ENCODE peak calls at places on chromosomes 12 and 14, in five cellular contexts. R is Panc1, B is HCT116, M is stomach, Z is ovary. X is an unnamed sample. For H3K4me1, the result is how much of the 10 kb centered on the place peaks cover.

GRCh38 chr14:53879022-53879686 is 77.5 kb downstream of the BMP4 start:
- DNase-seq in B (no peak), R (no peak), Z (no peak), M (no peak), X (no peak)

GRCh38 chr12:81222841-81223595 is 145.1 kb downstream of the ACSS3 start:
- DNase-seq in B (no peak), M (no peak), Z (no peak), R (no peak), X (no peak)

GRCh38 chr12:58189030-58189429 is 247.7 kb downstream of the ATP23 start:
- DNase-seq in Z (no peak), B (no peak), M (no peak), R (no peak), X (no peak)

GRCh38 chr14:53850714-53851296 is 105.8 kb downstream of the BMP4 start:
- DNase-seq in B (peak), M (no peak), Z (no peak), R (no peak), X (no peak)

GRCh38 chr14:70422538-70422937 is 5.6 kb upstream of the SYNJ2BP start:
- DNase-seq in B (no peak), M (no peak), Z (no peak), R (no peak), X (no peak)

GRCh38 chr14:72701610-72702009 is 192.3 kb downstream of the DPF3 start:
- DNase-seq in R (no peak), B (no peak), M (no peak), Z (no peak), X (no peak)

GRCh38 chr12:2484141-2484776 is 310.5 kb upstream of the FKBP4 start:
- DNase-seq in R (no peak), B (no peak), Z (no peak), M (no peak), X (no peak)

GRCh38 chr12:10363922-10364838 is 25.7 kb downstream of the KLRK1 start:
- DNase-seq in B (no peak), R (peak), M (peak), Z (peak), X (no peak)

GRCh38 chr14:36222952-36223468 is 46.5 kb upstream of the PTCSC3 start:
- DNase-seq in R (no peak), B (no peak), Z (no peak), M (no peak), X (no peak)

GRCh38 chr14:68813318-68813838 is 20.5 kb upstream of the ZFP36L1 start:
- DNase-seq in B (no peak), Z (no peak), R (no peak), M (no peak), X (no peak)

GRCh38 chr12:117010693-117011451 is 88.3 kb downstream of the TESC start:
- DNase-seq in M (no peak), B (no peak), Z (no peak), R (no peak), X (no peak)

GRCh38 chr12:22034709-22035506 is 11.1 kb upstream of the CMAS start:
- DNase-seq in R (no peak), Z (no peak), M (no peak), B (no peak), X (no peak)

GRCh38 chr14:42884100-42884499 is 1277.4 kb downstream of the LRFN5 start:
- DNase-seq in Z (no peak), M (no peak), B (no peak), R (peak), X (no peak)

DNA sequence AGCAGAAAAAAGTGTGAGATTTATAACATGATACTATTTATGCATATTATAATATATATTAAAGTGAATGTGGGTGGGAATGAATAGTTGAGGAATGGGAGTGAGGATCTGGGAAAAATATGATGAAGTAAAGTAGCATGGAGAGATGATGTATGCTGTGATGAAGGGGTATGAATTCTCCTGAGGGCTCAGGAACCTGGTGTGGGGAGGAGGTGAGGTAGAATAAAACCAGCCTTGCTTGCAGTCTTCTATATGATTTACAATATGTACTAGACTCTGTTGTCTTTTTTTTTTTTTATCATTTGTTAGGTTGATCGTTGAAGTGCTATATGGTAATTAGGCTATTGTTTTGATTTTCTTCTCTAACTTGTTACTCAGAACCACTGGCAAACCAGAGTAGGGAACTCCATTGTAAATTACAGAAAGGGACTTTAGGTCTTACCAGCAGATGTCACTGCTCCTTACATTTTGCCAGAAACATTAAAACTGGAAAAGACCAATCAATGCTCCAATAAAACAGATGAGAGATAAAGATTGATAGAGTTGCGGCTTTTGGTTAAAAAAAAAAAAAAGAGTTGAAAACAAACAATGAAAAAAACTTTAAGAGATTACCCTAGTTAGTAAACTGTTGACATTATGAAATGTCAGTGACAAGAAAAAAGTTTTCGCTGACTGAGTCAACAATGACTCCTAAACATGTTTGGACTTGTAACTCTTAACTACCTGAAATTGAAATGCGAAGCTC is 39.9 kb downstream of the ATL1 start:
- DNase-seq in R (peak), B (peak), M (no peak), Z (no peak), X (peak)
- H3K4me3 ChIP-seq in R (no peak), B (peak), M (no peak), Z (no peak), X (no peak)

GRCh38 chr14:104680056-104680805 is 9.2 kb upstream of the INF2 start:
- DNase-seq in R (no peak), Z (no peak), M (peak), B (no peak), X (no peak)
- H3K4me1 ChIP-seq in R (half or more), Z (under half), M (half or more), B (half or more), X (under half)

DNA sequence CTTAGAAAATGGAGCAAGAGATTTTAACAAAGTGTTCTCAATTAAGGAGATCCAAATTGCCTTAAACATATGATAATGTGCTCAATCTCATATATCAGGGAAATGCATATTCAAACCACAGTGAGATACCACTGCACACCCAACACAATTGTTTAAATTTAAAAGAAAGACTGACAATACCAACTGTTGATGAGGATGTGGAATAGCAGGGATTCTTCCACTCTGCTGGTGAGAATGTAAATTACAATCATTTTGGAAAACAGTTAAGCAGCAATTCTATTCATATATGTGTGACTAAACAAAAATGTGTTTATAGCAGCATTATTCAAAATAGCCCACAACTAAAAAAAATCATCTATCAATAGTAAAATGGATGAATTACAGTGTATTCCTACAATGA is 144.2 kb downstream of the KICS2 start:
- DNase-seq in B (no peak), Z (no peak), R (no peak), M (no peak), X (no peak)
- H3K4me3 ChIP-seq in B (no peak), Z (no peak), R (no peak), M (no peak), X (no peak)

GRCh38 chr12:54381136-54381535 is 3.4 kb downstream of the ZNF385A start:
- DNase-seq in M (no peak), Z (no peak), B (no peak), R (no peak), X (no peak)
- H3K4me1 ChIP-seq in M (half or more), Z (under half), B (half or more), R (under half), X (under half)

GRCh38 chr12:74900232-74900631 is 309.4 kb downstream of the KCNC2 start:
- DNase-seq in B (no peak), R (no peak), Z (no peak), M (no peak), X (no peak)
- H3K4me3 ChIP-seq in B (no peak), R (no peak), Z (no peak), M (no peak), X (no peak)

GRCh38 chr14:45083979-45084722 is at the start of gene PRPF39:
- DNase-seq in R (peak), Z (peak), M (peak), B (peak), X (peak)
- H3K4me1 ChIP-seq in R (under half), Z (under half), M (half or more), B (under half), X (under half)

GRCh38 chr12:25051171-25051570 is 102.3 kb upstream of the BCAT1 start:
- DNase-seq in Z (no peak), M (no peak), B (no peak), R (no peak), X (no peak)
- H3K4me3 ChIP-seq in Z (no peak), M (no peak), B (no peak), R (no peak), X (no peak)

GRCh38 chr14:92801917-92802316 is 7.8 kb downstream of the GOLGA5 start:
- DNase-seq in B (no peak), R (no peak), M (no peak), Z (no peak), X (no peak)

GRCh38 chr14:92798811-92799210 is 4.7 kb downstream of the GOLGA5 start:
- DNase-seq in Z (no peak), R (no peak), M (no peak), B (no peak), X (no peak)

GRCh38 chr14:92797935-92798653 is 4.0 kb downstream of the GOLGA5 start:
- DNase-seq in M (no peak), Z (no peak), B (no peak), R (no peak), X (no peak)

GRCh38 chr14:92800525-92800924 is 6.4 kb downstream of the GOLGA5 start:
- DNase-seq in R (no peak), B (no peak), M (no peak), Z (no peak), X (no peak)

GRCh38 chr14:92800012-92800411 is 5.9 kb downstream of the GOLGA5 start:
- DNase-seq in R (no peak), B (no peak), Z (no peak), M (no peak), X (no peak)
- H3K4me1 ChIP-seq in R (under half), B (under half), Z (under half), M (half or more), X (under half)

GRCh38 chr12:108801736-108802665 is 55.4 kb downstream of the SSH1 start:
- DNase-seq in R (no peak), Z (peak), M (no peak), B (no peak), X (peak)
- H3K4me3 ChIP-seq in R (no peak), Z (peak), M (no peak), B (no peak), X (no peak)

X was measured in iPS DF 6.9.